ENCODE peak calls at places on chromosomes 5 and 9, in nine cellular contexts. L, W, Q, S, F, J, M, D and E are unnamed samples.

GRCh38 chr9:17723656-17724055 is 144.8 kb downstream of the SH3GL2 start:
- DNase-seq in L (no peak), W (no peak), Q (no peak), S (no peak), F (no peak), J (no peak), M (no peak), D (no peak), E (no peak)

GRCh38 chr9:108468364-108468763 is 387.4 kb downstream of the ACTL7B start:
- DNase-seq in L (peak), W (peak), Q (no peak), S (peak), F (peak), J (no peak), M (peak), D (no peak), E (no peak)

GRCh38 chr9:110021891-110022290 is 186.1 kb downstream of the C9orf152 start:
- DNase-seq in L (no peak), W (no peak), Q (no peak), S (no peak), F (no peak), J (peak), M (no peak), D (no peak), E (no peak)

GRCh38 chr5:148443998-148444397 is 60.2 kb downstream of the FBXO38 start:
- DNase-seq in L (peak), W (peak), Q (peak), S (peak), F (peak), J (peak), M (peak), D (peak), E (no peak)

GRCh38 chr9:128166169-128166568 is 6.1 kb downstream of the BBLN start:
- DNase-seq in L (no peak), W (no peak), Q (no peak), S (no peak), F (no peak), J (no peak), M (no peak), D (no peak), E (no peak)

GRCh38 chr5:120446068-120446492 is 18.0 kb upstream of the PRR16 start:
- DNase-seq in L (no peak), W (no peak), Q (no peak), S (no peak), F (no peak), J (no peak), M (peak), D (peak), E (no peak)

GRCh38 chr5:66694036-66694435 is 97.8 kb downstream of the MAST4 start:
- DNase-seq in L (no peak), W (no peak), Q (no peak), S (no peak), F (no peak), J (no peak), M (no peak), D (no peak), E (no peak)

GRCh38 chr5:93189707-93190120 is 391.3 kb downstream of the NR2F1-AS1 start:
- DNase-seq in L (no peak), W (no peak), Q (no peak), S (no peak), F (peak), J (no peak), M (peak), D (no peak), E (no peak)

GRCh38 chr9:31140316-31140715 is 1244.1 kb upstream of the ACO1 start:
- DNase-seq in L (no peak), W (no peak), Q (no peak), S (no peak), F (no peak), J (no peak), M (no peak), D (no peak), E (no peak)

GRCh38 chr5:45696206-45696836 is at the start of gene HCN1:
- DNase-seq in L (peak), W (peak), Q (peak), S (peak), F (no peak), J (no peak), M (peak), D (peak), E (peak)

GRCh38 chr5:107615173-107615856 is 55.4 kb downstream of the EFNA5 start:
- DNase-seq in L (no peak), W (no peak), Q (no peak), S (no peak), F (no peak), J (no peak), M (no peak), D (no peak), E (no peak)

GRCh38 chr9:27572566-27572917 is 739 bp downstream of the C9orf72 start:
- DNase-seq in L (peak), W (peak), Q (peak), S (peak), F (no peak), J (no peak), M (no peak), D (peak), E (no peak)

GRCh38 chr9:124297553-124297905 is 39.8 kb downstream of the NEK6 start:
- DNase-seq in L (peak), W (peak), Q (peak), S (peak), F (peak), J (no peak), M (peak), D (peak), E (peak)

GRCh38 chr5:148011407-148012124 is 52.2 kb upstream of the SPINK5 start:
- DNase-seq in L (no peak), W (peak), Q (no peak), S (no peak), F (peak), J (no peak), M (peak), D (no peak), E (no peak)

GRCh38 chr5:6525910-6526309 is 77.3 kb downstream of the UBE2QL1 start:
- DNase-seq in L (peak), W (peak), Q (peak), S (no peak), F (peak), J (peak), M (peak), D (no peak), E (no peak)

GRCh38 chr9:127715443-127716337 is at the start of the genes PTRH1 and TTC16:
- DNase-seq in L (peak), W (peak), Q (peak), S (peak), F (peak), J (peak), M (peak), D (peak), E (peak)

GRCh38 chr5:53090229-53090628 is 19.3 kb downstream of the MOCS2 start:
- DNase-seq in L (no peak), W (no peak), Q (no peak), S (no peak), F (no peak), J (no peak), M (no peak), D (no peak), E (no peak)

GRCh38 chr9:36922548-36922947 is 111.5 kb downstream of the PAX5 start:
- DNase-seq in L (no peak), W (no peak), Q (no peak), S (no peak), F (peak), J (no peak), M (no peak), D (no peak), E (no peak)

GRCh38 chr9:6739218-6739617 is 18.6 kb upstream of the KDM4C start:
- DNase-seq in L (no peak), W (no peak), Q (no peak), S (no peak), F (no peak), J (no peak), M (peak), D (no peak), E (no peak)

GRCh38 chr5:132387649-132388117 is 18.2 kb downstream of the SLC22A5 start:
- DNase-seq in L (peak), W (peak), Q (peak), S (peak), F (peak), J (no peak), M (peak), D (peak), E (peak)

GRCh38 chr5:135120951-135121350 is 86.9 kb upstream of the PITX1 start:
- DNase-seq in L (no peak), W (no peak), Q (no peak), S (no peak), F (no peak), J (no peak), M (no peak), D (no peak), E (no peak)

GRCh38 chr9:113993838-113994540 is 84.1 kb downstream of the AMBP start:
- DNase-seq in L (peak), W (peak), Q (peak), S (peak), F (no peak), J (no peak), M (peak), D (peak), E (peak)

GRCh38 chr5:139765409-139766217 is 30.0 kb upstream of the PSD2 start:
- DNase-seq in L (peak), W (peak), Q (peak), S (peak), F (peak), J (peak), M (peak), D (peak), E (peak)

GRCh38 chr5:15375557-15375956 is 124.4 kb upstream of the FBXL7 start:
- DNase-seq in L (no peak), W (no peak), Q (no peak), S (no peak), F (no peak), J (no peak), M (no peak), D (no peak), E (no peak)

GRCh38 chr5:6781711-6782110 is 68.5 kb downstream of the TENT4A start:
- DNase-seq in L (no peak), W (no peak), Q (no peak), S (no peak), F (peak), J (no peak), M (peak), D (no peak), E (no peak)

DNA sequence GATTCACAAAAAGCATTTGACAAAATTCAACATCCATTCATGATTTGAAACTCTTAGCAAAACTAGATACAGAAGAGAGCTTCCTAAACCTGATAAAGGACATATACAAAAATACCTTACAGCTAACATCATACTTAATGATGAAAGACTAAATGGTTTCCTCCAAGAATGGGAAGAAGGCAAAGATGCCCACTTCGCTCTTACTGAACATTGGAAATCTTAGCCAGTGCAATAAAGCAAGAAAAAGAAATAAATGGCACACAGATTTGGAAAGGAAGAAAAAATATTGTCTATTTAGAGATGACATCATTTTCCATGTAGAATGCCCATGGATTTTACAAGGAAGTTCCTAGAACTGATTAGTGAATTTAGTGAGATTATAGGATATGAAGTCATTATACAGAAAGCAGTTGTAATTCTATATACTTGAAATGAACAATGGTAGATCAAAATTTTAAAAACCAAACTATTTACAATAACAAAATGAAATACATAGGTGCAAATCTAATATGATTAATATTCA is 64.4 kb downstream of the NAA35 start:
- DNase-seq in L (no peak), W (no peak), Q (no peak), S (no peak), F (no peak), J (no peak), M (no peak), D (no peak), E (no peak)
- TF ChIP-seq POLR2A in L (no peak), W (no peak), Q (no peak), S (no peak), F (no peak), J (no peak), M (no peak), D (no peak), E (no peak)

DNA sequence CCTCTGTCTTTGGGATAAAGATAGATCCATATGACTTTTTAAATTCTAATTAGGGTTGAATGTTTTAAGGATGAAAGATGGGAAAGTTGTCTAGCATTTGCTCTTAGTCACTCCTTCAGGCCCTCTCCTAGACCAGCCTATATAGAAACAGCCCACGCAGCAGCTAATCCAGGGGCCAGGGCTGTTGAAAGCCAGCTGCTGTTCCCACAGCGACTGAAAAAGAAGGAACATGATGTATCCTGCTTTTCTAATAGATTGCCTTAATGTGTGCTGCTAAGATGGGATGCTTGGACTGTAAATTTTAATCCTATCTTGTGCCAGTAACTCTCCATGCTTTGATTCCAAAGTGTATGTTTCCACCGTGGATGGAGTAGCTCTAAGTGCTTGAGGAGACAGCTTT is 33.0 kb downstream of the SLC36A1 start:
- DNase-seq in L (no peak), W (no peak), Q (no peak), S (peak), F (no peak), J (no peak), M (peak), D (no peak), E (no peak)
- TF ChIP-seq POLR2A in L (no peak), W (no peak), Q (no peak), S (no peak), F (no peak), J (no peak), M (no peak), D (no peak), E (no peak)

DNA sequence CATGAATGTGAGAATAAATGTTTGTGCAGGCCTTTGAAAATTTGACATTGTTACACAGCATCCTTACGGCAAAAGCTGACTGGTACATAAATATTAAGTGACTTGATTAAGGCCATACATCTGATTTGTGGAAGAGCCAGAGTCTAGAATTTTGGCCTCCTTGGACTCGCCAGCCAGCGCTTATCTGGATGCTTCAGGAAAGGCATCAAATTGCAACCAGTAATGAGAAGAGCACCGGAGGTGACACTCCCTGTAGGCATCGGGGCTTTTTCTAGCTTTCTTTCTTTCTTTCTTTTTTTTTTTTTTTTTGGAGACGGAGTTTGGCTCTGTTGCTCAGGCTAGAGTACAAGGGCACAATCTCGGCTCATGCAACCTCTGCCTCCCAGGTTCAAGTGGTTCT is 13.2 kb upstream of the IER5L start:
- DNase-seq in L (no peak), W (no peak), Q (no peak), S (no peak), F (no peak), J (no peak), M (no peak), D (no peak), E (no peak)
- TF ChIP-seq POLR2A in L (no peak), W (no peak), Q (no peak), S (no peak), F (no peak), J (no peak), M (no peak), D (no peak), E (no peak)

DNA sequence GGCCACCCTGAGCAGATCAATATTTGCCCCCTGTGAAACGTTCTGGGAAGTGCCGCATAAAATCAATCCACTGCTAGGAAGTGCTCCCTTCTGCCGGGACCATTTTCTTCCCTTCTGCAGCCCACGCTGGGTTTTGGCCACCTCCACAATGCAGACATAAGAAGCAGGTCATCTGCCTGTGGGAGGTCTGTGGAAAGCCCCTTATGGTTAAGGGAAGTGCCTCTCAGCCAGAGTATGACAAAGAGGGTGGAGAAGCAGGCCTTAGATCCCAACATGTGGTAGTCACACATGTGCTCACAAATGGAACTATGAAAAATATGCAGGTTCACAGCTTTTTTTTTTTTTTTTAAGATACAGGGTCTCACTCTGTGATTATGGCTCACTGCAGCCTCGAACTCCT is 82.8 kb downstream of the SLC1A3 start:
- DNase-seq in L (no peak), W (no peak), Q (no peak), S (no peak), F (no peak), J (no peak), M (peak), D (no peak), E (no peak)
- TF ChIP-seq POLR2A in L (no peak), W (no peak), Q (no peak), S (no peak), F (no peak), J (peak), M (no peak), D (no peak), E (no peak)

GRCh38 chr9:72147676-72148075 is 1.6 kb upstream of the GDA start:
- DNase-seq in L (no peak), W (no peak), Q (no peak), S (no peak), F (no peak), J (no peak), M (no peak), D (no peak), E (no peak)

GRCh38 chr9:72150172-72150571 is 932 bp downstream of the GDA start:
- DNase-seq in L (no peak), W (no peak), Q (no peak), S (no peak), F (no peak), J (no peak), M (no peak), D (no peak), E (no peak)

GRCh38 chr9:72150653-72151052 is 1.4 kb downstream of the GDA start:
- DNase-seq in L (no peak), W (no peak), Q (no peak), S (no peak), F (no peak), J (no peak), M (no peak), D (no peak), E (no peak)

GRCh38 chr9:72151099-72151498 is 1.9 kb downstream of the GDA start:
- DNase-seq in L (no peak), W (no peak), Q (no peak), S (no peak), F (no peak), J (no peak), M (no peak), D (no peak), E (no peak)

GRCh38 chr9:72149231-72149975 is at the start of gene GDA:
- DNase-seq in L (peak), W (no peak), Q (peak), S (peak), F (no peak), J (peak), M (no peak), D (no peak), E (no peak)
- TF ChIP-seq POLR2A in L (peak), W (no peak), Q (no peak), S (peak), F (no peak), J (no peak), M (no peak), D (no peak), E (no peak)

DNA sequence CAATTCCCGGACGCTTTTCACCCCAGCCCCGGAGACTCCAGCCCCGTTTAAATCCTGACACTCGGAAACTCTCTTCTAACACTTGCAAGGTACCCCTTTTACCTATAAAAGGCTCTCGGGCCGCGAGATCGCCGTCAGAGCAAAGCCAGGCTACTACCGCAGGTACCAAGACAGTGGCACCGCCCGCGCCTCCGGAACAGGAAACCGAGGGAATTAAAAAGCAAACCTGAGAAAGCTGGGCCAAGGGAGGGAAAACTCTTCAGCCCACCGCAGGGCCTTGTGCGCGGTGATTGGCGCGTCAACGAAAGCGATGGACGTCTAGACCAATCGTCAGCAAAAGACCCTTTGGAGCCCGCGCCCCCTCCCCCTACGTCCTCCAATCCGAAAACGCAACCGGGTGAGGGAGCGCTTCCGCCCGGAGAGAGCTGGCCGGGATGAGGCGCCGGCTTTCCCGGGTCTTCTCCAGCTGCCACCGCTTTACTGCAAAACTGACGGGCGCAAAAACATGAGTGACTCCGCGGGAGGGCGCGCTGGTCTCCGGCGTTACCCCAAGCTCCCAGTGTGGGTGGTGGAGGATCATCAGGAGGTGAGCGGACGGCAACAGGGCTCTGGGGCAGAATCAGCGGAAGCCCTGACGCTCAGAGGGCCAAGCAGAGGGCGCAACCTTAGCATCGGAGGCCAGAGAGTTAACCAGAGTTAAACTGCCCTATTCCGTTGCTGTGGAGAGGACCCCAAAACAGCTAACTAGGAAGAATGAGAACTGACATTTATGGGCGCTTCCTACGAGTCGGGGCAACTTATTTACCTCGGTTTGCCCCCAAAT is at the start of the genes C5orf22 and DROSHA:
- DNase-seq in L (peak), W (peak), Q (peak), S (peak), F (peak), J (peak), M (peak), D (peak), E (peak)
- TF ChIP-seq POLR2A in L (peak), W (peak), Q (no peak), S (peak), F (peak), J (peak), M (no peak), D (peak), E (no peak)